ENCODE peak calls at places on chromosomes 12 and 14, in five cellular contexts. V is T-helper 22 cell, A is Calu3, J is dermis microvascular lymphatic vessel endothelial cell, P is H54. R is an unnamed sample.

GRCh38 chr12:75908961-75909699 is 122.4 kb downstream of the PHLDA1 start:
- DNase-seq in V (no peak), A (no peak), J (peak; percentile 92), P (no peak), R (no peak)

GRCh38 chr14:43988989-43989388 is 518.1 kb downstream of the FSCB start:
- DNase-seq in V (no peak), A (no peak), J (no peak), P (no peak), R (no peak)

GRCh38 chr12:288687-289086 is 26.1 kb upstream of the SLC6A13 start:
- DNase-seq in V (no peak), A (no peak), J (no peak), P (peak; percentile 25), R (no peak)

GRCh38 chr12:2273751-2274150 is 221.0 kb downstream of the CACNA1C start:
- DNase-seq in V (no peak), A (no peak), J (no peak), P (no peak), R (no peak)

GRCh38 chr14:36256131-36256801 is 64.2 kb downstream of the MBIP start:
- DNase-seq in V (no peak), A (no peak), J (no peak), P (no peak), R (no peak)

GRCh38 chr12:62631531-62632520 is 165.2 kb downstream of the MON2 start:
- DNase-seq in V (no peak), A (peak; percentile 68), J (peak; percentile 17), P (peak; percentile 78), R (peak; percentile 84)

GRCh38 chr14:98926151-98926550 is 345.8 kb downstream of the BCL11B start:
- DNase-seq in V (peak; percentile 10), A (no peak), J (no peak), P (no peak), R (no peak)

GRCh38 chr12:52215587-52216031 is 17.4 kb upstream of the KRT7 start:
- DNase-seq in V (no peak), A (peak; percentile 83), J (peak; percentile 68), P (no peak), R (peak; percentile 84)

GRCh38 chr12:93453633-93454032 is 11.9 kb upstream of the UBE2N start:
- DNase-seq in V (no peak), A (no peak), J (no peak), P (no peak), R (no peak)

GRCh38 chr14:66403183-66403582 is 83.0 kb upstream of the CCDC196 start:
- DNase-seq in V (no peak), A (no peak), J (peak; percentile 42), P (no peak), R (peak; percentile 36)

GRCh38 chr12:113498490-113498889 is 26.8 kb upstream of the LHX5 start:
- DNase-seq in V (no peak), A (no peak), J (no peak), P (no peak), R (no peak)

GRCh38 chr12:24776856-24777255 is 172.0 kb downstream of the BCAT1 start:
- DNase-seq in V (no peak), A (no peak), J (no peak), P (no peak), R (no peak)

GRCh38 chr12:160858-161257 is 53.1 kb downstream of the SLC6A12 start:
- DNase-seq in V (no peak), A (no peak), J (no peak), P (no peak), R (no peak)

GRCh38 chr14:34251662-34252061 is 210.4 kb downstream of the SPTSSA start:
- DNase-seq in V (no peak), A (no peak), J (peak; percentile 79), P (no peak), R (no peak)

GRCh38 chr12:104708891-104709290 is 249.2 kb downstream of the SLC41A2 start:
- DNase-seq in V (no peak), A (no peak), J (no peak), P (no peak), R (no peak)

R was measured in HT-29.